ENCODE peak calls at places on chromosomes 12 and 14, in nine cellular contexts. G is dermis microvascular lymphatic vessel endothelial cell, B is astrocyte of the spinal cord, W is NCI-H2171 treated with DMSO at 0.1 percent for 48 hours, Z is AG04450, N is GM20000, V is glutamatergic neuron, L is kidney epithelial cell, C is GM03348. H is an unnamed sample.

GRCh38 chr14:34322940-34323418 is 139.1 kb downstream of the SPTSSA start:
- DNase-seq in G (peak), B (peak), W (peak), Z (peak), N (peak), V (peak), L (no peak), C (peak), H (peak)

GRCh38 chr14:76203086-76204001 is 51.6 kb downstream of the GPATCH2L start:
- DNase-seq in G (peak), B (peak), W (no peak), Z (peak), N (peak), V (no peak), L (peak), C (peak), H (peak)

GRCh38 chr12:94618995-94619695 is 31.2 kb downstream of the TMCC3 start:
- DNase-seq in G (peak), B (peak), W (no peak), Z (peak), N (no peak), V (no peak), L (no peak), C (peak), H (peak)

GRCh38 chr14:100696590-100696989 is 30.1 kb upstream of the DLK1 start:
- DNase-seq in G (no peak), B (no peak), W (no peak), Z (no peak), N (no peak), V (no peak), L (no peak), C (no peak), H (no peak)

GRCh38 chr14:51018521-51018920 is 74.2 kb upstream of the PYGL start:
- DNase-seq in G (no peak), B (peak), W (no peak), Z (no peak), N (no peak), V (no peak), L (no peak), C (peak), H (peak)

GRCh38 chr14:90383126-90383730 is 13.6 kb upstream of the CALM1 start:
- DNase-seq in G (peak), B (peak), W (peak), Z (peak), N (peak), V (peak), L (peak), C (peak), H (peak)

GRCh38 chr14:22561661-22562579 is 27.1 kb downstream of the DAD1 start:
- DNase-seq in G (peak), B (peak), W (no peak), Z (no peak), N (peak), V (no peak), L (no peak), C (no peak), H (no peak)

GRCh38 chr14:96143906-96144305 is 60.7 kb upstream of the BDKRB2 start:
- DNase-seq in G (no peak), B (no peak), W (no peak), Z (no peak), N (no peak), V (no peak), L (no peak), C (no peak), H (no peak)

GRCh38 chr12:127101086-127101485 is 1165.9 kb upstream of the TMEM132C start:
- DNase-seq in G (no peak), B (no peak), W (no peak), Z (no peak), N (no peak), V (no peak), L (no peak), C (no peak), H (peak)

GRCh38 chr12:69903548-69903947 is 78.5 kb downstream of the MYRFL start:
- DNase-seq in G (no peak), B (no peak), W (no peak), Z (no peak), N (no peak), V (no peak), L (no peak), C (no peak), H (no peak)

GRCh38 chr14:20035938-20036337 is at the start of gene OR4K13:
- DNase-seq in G (no peak), B (no peak), W (no peak), Z (no peak), N (no peak), V (no peak), L (no peak), C (no peak), H (no peak)

GRCh38 chr12:51388066-51388799 is 3.0 kb downstream of the GALNT6 start:
- DNase-seq in G (peak), B (no peak), W (no peak), Z (no peak), N (no peak), V (no peak), L (no peak), C (peak), H (peak)

GRCh38 chr12:19129486-19130223 is at the start of gene PLEKHA5:
- DNase-seq in G (peak), B (peak), W (peak), Z (peak), N (peak), V (peak), L (no peak), C (peak), H (peak)

GRCh38 chr14:34857689-34858449 is 17.3 kb downstream of the BAZ1A start:
- DNase-seq in G (no peak), B (no peak), W (no peak), Z (no peak), N (no peak), V (no peak), L (no peak), C (no peak), H (no peak)

GRCh38 chr12:118330421-118331018 is 42.2 kb downstream of the TAOK3 start:
- DNase-seq in G (peak), B (peak), W (no peak), Z (peak), N (peak), V (no peak), L (no peak), C (peak), H (peak)

GRCh38 chr12:79685068-79685467 is 5.7 kb downstream of the PAWR start:
- DNase-seq in G (peak), B (peak), W (no peak), Z (no peak), N (no peak), V (no peak), L (no peak), C (peak), H (no peak)

GRCh38 chr12:9951026-9951652 is 19.0 kb upstream of the CLEC2A start:
- DNase-seq in G (no peak), B (no peak), W (no peak), Z (no peak), N (no peak), V (no peak), L (no peak), C (no peak), H (peak)

GRCh38 chr12:38930994-38931393 is 25.6 kb upstream of the CPNE8 start:
- DNase-seq in G (no peak), B (no peak), W (no peak), Z (no peak), N (no peak), V (no peak), L (no peak), C (no peak), H (no peak)

GRCh38 chr12:53230971-53231858 is 794 bp downstream of the RARG start:
- DNase-seq in G (no peak), B (no peak), W (no peak), Z (no peak), N (no peak), V (no peak), L (no peak), C (no peak), H (peak)

GRCh38 chr14:71474291-71474690 is 457.9 kb upstream of the RGS6 start:
- DNase-seq in G (no peak), B (no peak), W (peak), Z (no peak), N (no peak), V (no peak), L (no peak), C (no peak), H (no peak)

GRCh38 chr12:49288412-49288853 is 6.5 kb upstream of the PRPH start:
- DNase-seq in G (peak), B (peak), W (peak), Z (no peak), N (peak), V (peak), L (no peak), C (peak), H (no peak)

GRCh38 chr12:89490922-89491321 is 33.7 kb downstream of the GALNT4 start:
- DNase-seq in G (no peak), B (no peak), W (no peak), Z (no peak), N (no peak), V (no peak), L (no peak), C (no peak), H (no peak)

GRCh38 chr14:101561145-101561896 is at the start of gene DIO3:
- DNase-seq in G (peak), B (no peak), W (peak), Z (no peak), N (no peak), V (peak), L (no peak), C (no peak), H (peak)

GRCh38 chr12:42756841-42757661 is 167.5 kb upstream of the PRICKLE1 start:
- DNase-seq in G (peak), B (peak), W (no peak), Z (peak), N (no peak), V (no peak), L (peak), C (peak), H (peak)

GRCh38 chr14:59126714-59127436 is 61.6 kb upstream of the DAAM1 start:
- DNase-seq in G (peak), B (peak), W (peak), Z (no peak), N (peak), V (no peak), L (peak), C (peak), H (peak)

GRCh38 chr14:47103781-47104180 is 452.2 kb upstream of the RPL10L start:
- DNase-seq in G (no peak), B (no peak), W (no peak), Z (no peak), N (no peak), V (no peak), L (no peak), C (no peak), H (no peak)

GRCh38 chr14:33765251-33765650 is 185.6 kb downstream of the EGLN3 start:
- DNase-seq in G (peak), B (peak), W (no peak), Z (no peak), N (no peak), V (peak), L (no peak), C (no peak), H (no peak)